ENCODE peak calls at places on chromosomes 1 and 21, in four cellular contexts. One of them, this sample, is unnamed.

GRCh38 chr1:33971018-33971710 is 107.3 kb downstream of the HMGB4 start:
- DNase-seq in naive thymus-derived CD4-positive, alpha-beta T cell: no peak
- DNase-seq in skeletal muscle cell: no peak
- DNase-seq in stimulated activated CD8-positive, alpha-beta memory T cell treated with anti-CD3 and anti-CD28 coated beads, Interleukin-2, amount 100 ng/mL, for 1 hour: no peak
- DNase-seq in this sample: no peak

GRCh38 chr21:43306911-43307676 is 119.8 kb downstream of the SIK1 start:
- DNase-seq in naive thymus-derived CD4-positive, alpha-beta T cell: no peak
- DNase-seq in skeletal muscle cell: no peak
- DNase-seq in stimulated activated CD8-positive, alpha-beta memory T cell treated with anti-CD3 and anti-CD28 coated beads, Interleukin-2, amount 100 ng/mL, for 1 hour: no peak
- DNase-seq in this sample: peak

GRCh38 chr1:60942291-60942690 is 140.1 kb upstream of the NFIA start:
- DNase-seq in naive thymus-derived CD4-positive, alpha-beta T cell: no peak
- DNase-seq in skeletal muscle cell: no peak
- DNase-seq in stimulated activated CD8-positive, alpha-beta memory T cell treated with anti-CD3 and anti-CD28 coated beads, Interleukin-2, amount 100 ng/mL, for 1 hour: no peak
- DNase-seq in this sample: no peak

GRCh38 chr1:39926343-39926769 is 24.6 kb upstream of the MYCL start:
- DNase-seq in naive thymus-derived CD4-positive, alpha-beta T cell: no peak
- DNase-seq in skeletal muscle cell: no peak
- DNase-seq in stimulated activated CD8-positive, alpha-beta memory T cell treated with anti-CD3 and anti-CD28 coated beads, Interleukin-2, amount 100 ng/mL, for 1 hour: no peak
- DNase-seq in this sample: no peak

GRCh38 chr1:109630081-109630880 is 10.6 kb downstream of the AMPD2 start:
- DNase-seq in naive thymus-derived CD4-positive, alpha-beta T cell: no peak
- DNase-seq in skeletal muscle cell: no peak
- DNase-seq in stimulated activated CD8-positive, alpha-beta memory T cell treated with anti-CD3 and anti-CD28 coated beads, Interleukin-2, amount 100 ng/mL, for 1 hour: peak
- DNase-seq in this sample: no peak

GRCh38 chr1:15296602-15297321 is 49.7 kb downstream of the FHAD1 start:
- DNase-seq in naive thymus-derived CD4-positive, alpha-beta T cell: no peak
- DNase-seq in skeletal muscle cell: no peak
- DNase-seq in stimulated activated CD8-positive, alpha-beta memory T cell treated with anti-CD3 and anti-CD28 coated beads, Interleukin-2, amount 100 ng/mL, for 1 hour: no peak
- DNase-seq in this sample: no peak

GRCh38 chr1:221204055-221204833 is 325.0 kb downstream of the HLX start:
- DNase-seq in naive thymus-derived CD4-positive, alpha-beta T cell: no peak
- DNase-seq in skeletal muscle cell: no peak
- DNase-seq in stimulated activated CD8-positive, alpha-beta memory T cell treated with anti-CD3 and anti-CD28 coated beads, Interleukin-2, amount 100 ng/mL, for 1 hour: no peak
- DNase-seq in this sample: no peak

GRCh38 chr1:164774819-164775654 is 216.1 kb downstream of the PBX1 start:
- DNase-seq in naive thymus-derived CD4-positive, alpha-beta T cell: no peak
- DNase-seq in skeletal muscle cell: no peak
- DNase-seq in stimulated activated CD8-positive, alpha-beta memory T cell treated with anti-CD3 and anti-CD28 coated beads, Interleukin-2, amount 100 ng/mL, for 1 hour: no peak
- DNase-seq in this sample: no peak

GRCh38 chr1:24621121-24621520 is 22.0 kb upstream of the SRRM1 start:
- DNase-seq in naive thymus-derived CD4-positive, alpha-beta T cell: no peak
- DNase-seq in skeletal muscle cell: no peak
- DNase-seq in stimulated activated CD8-positive, alpha-beta memory T cell treated with anti-CD3 and anti-CD28 coated beads, Interleukin-2, amount 100 ng/mL, for 1 hour: no peak
- DNase-seq in this sample: no peak

GRCh38 chr1:203166192-203166940 is 9.3 kb downstream of the MYBPH start:
- DNase-seq in naive thymus-derived CD4-positive, alpha-beta T cell: no peak
- DNase-seq in skeletal muscle cell: no peak
- DNase-seq in stimulated activated CD8-positive, alpha-beta memory T cell treated with anti-CD3 and anti-CD28 coated beads, Interleukin-2, amount 100 ng/mL, for 1 hour: no peak
- DNase-seq in this sample: no peak

GRCh38 chr1:28078262-28078661 is 10.1 kb downstream of the EYA3 start:
- DNase-seq in naive thymus-derived CD4-positive, alpha-beta T cell: no peak
- DNase-seq in skeletal muscle cell: no peak
- DNase-seq in stimulated activated CD8-positive, alpha-beta memory T cell treated with anti-CD3 and anti-CD28 coated beads, Interleukin-2, amount 100 ng/mL, for 1 hour: no peak
- DNase-seq in this sample: no peak

GRCh38 chr1:41851589-41851988 is 67.1 kb downstream of the HIVEP3 start:
- DNase-seq in naive thymus-derived CD4-positive, alpha-beta T cell: no peak
- DNase-seq in skeletal muscle cell: peak
- DNase-seq in stimulated activated CD8-positive, alpha-beta memory T cell treated with anti-CD3 and anti-CD28 coated beads, Interleukin-2, amount 100 ng/mL, for 1 hour: no peak
- DNase-seq in this sample: no peak

GRCh38 chr1:54818461-54819194 is 17.5 kb upstream of the TTC22 start:
- DNase-seq in naive thymus-derived CD4-positive, alpha-beta T cell: no peak
- DNase-seq in skeletal muscle cell: no peak
- DNase-seq in stimulated activated CD8-positive, alpha-beta memory T cell treated with anti-CD3 and anti-CD28 coated beads, Interleukin-2, amount 100 ng/mL, for 1 hour: no peak
- DNase-seq in this sample: no peak

GRCh38 chr1:166839600-166840308 is 479 bp downstream of the POGK start:
- DNase-seq in naive thymus-derived CD4-positive, alpha-beta T cell: peak
- DNase-seq in skeletal muscle cell: no peak
- DNase-seq in stimulated activated CD8-positive, alpha-beta memory T cell treated with anti-CD3 and anti-CD28 coated beads, Interleukin-2, amount 100 ng/mL, for 1 hour: peak
- DNase-seq in this sample: peak

GRCh38 chr1:58032621-58033073 is 513.9 kb downstream of the OMA1 start:
- DNase-seq in naive thymus-derived CD4-positive, alpha-beta T cell: no peak
- DNase-seq in skeletal muscle cell: no peak
- DNase-seq in stimulated activated CD8-positive, alpha-beta memory T cell treated with anti-CD3 and anti-CD28 coated beads, Interleukin-2, amount 100 ng/mL, for 1 hour: no peak
- DNase-seq in this sample: no peak

GRCh38 chr1:24391882-24392603 is 21.5 kb downstream of the STPG1 start:
- DNase-seq in naive thymus-derived CD4-positive, alpha-beta T cell: peak
- DNase-seq in skeletal muscle cell: no peak
- DNase-seq in stimulated activated CD8-positive, alpha-beta memory T cell treated with anti-CD3 and anti-CD28 coated beads, Interleukin-2, amount 100 ng/mL, for 1 hour: no peak
- DNase-seq in this sample: peak

This sample was measured in heart right ventricle.